ENCODE peak calls at places on chromosomes 5 and 9, in nine cellular contexts. F, N, Y, S, V, Q, R, P and A are unnamed samples. For H3K36me3, the result is how much of the 10 kb centered on the place peaks cover.

GRCh38 chr9:134234687-134235359 is 70.5 kb upstream of the RNU6ATAC start:
- DNase-seq in F (no peak), N (no peak), Y (no peak), S (no peak), V (no peak), Q (no peak), R (no peak), P (no peak), A (no peak)

GRCh38 chr9:69325409-69326212 is 596 bp downstream of the ENTREP1 start:
- DNase-seq in F (peak), N (peak), Y (no peak), S (no peak), V (peak), Q (peak), R (no peak), P (peak), A (peak)

GRCh38 chr5:169350759-169351240 is 49.9 kb upstream of the SLIT3 start:
- DNase-seq in F (peak), N (no peak), Y (peak), S (no peak), V (no peak), Q (no peak), R (peak), P (peak), A (no peak)

GRCh38 chr9:130996672-130997394 is 12.1 kb upstream of the LAMC3 start:
- DNase-seq in F (no peak), N (no peak), Y (no peak), S (no peak), V (no peak), Q (no peak), R (no peak), P (no peak), A (no peak)

GRCh38 chr9:17623965-17624364 is 45.1 kb downstream of the SH3GL2 start:
- DNase-seq in F (no peak), N (no peak), Y (no peak), S (no peak), V (no peak), Q (no peak), R (no peak), P (no peak), A (no peak)

GRCh38 chr5:56637321-56637920 is 177.9 kb upstream of the MAP3K1 start:
- DNase-seq in F (no peak), N (no peak), Y (no peak), S (no peak), V (no peak), Q (no peak), R (peak), P (no peak), A (no peak)

GRCh38 chr9:16100596-16101091 is 547.8 kb downstream of the CCDC171 start:
- DNase-seq in F (peak), N (no peak), Y (no peak), S (peak), V (no peak), Q (no peak), R (no peak), P (peak), A (no peak)

GRCh38 chr5:176188506-176189193 is 49.6 kb upstream of the SIMC1 start:
- DNase-seq in F (no peak), N (no peak), Y (no peak), S (no peak), V (no peak), Q (no peak), R (no peak), P (no peak), A (no peak)

GRCh38 chr9:137150485-137151060 is 11.6 kb downstream of the GRIN1 start:
- DNase-seq in F (no peak), N (no peak), Y (no peak), S (no peak), V (peak), Q (no peak), R (peak), P (peak), A (no peak)

GRCh38 chr5:93092349-93093105 is 488.5 kb downstream of the NR2F1-AS1 start:
- DNase-seq in F (no peak), N (no peak), Y (no peak), S (no peak), V (no peak), Q (no peak), R (no peak), P (no peak), A (no peak)

GRCh38 chr5:138655530-138656245 is 80.5 kb upstream of the HSPA9 start:
- DNase-seq in F (peak), N (no peak), Y (no peak), S (no peak), V (no peak), Q (no peak), R (no peak), P (no peak), A (no peak)

GRCh38 chr5:177966009-177966838 is 29.8 kb downstream of the PROP1 start:
- DNase-seq in F (no peak), N (no peak), Y (no peak), S (no peak), V (no peak), Q (no peak), R (no peak), P (no peak), A (no peak)

GRCh38 chr5:179211631-179212030 is 133.6 kb downstream of the ADAMTS2 start:
- DNase-seq in F (no peak), N (no peak), Y (no peak), S (no peak), V (no peak), Q (no peak), R (no peak), P (no peak), A (no peak)

GRCh38 chr5:180797256-180798192 is 5.1 kb downstream of the MGAT1 start:
- DNase-seq in F (no peak), N (no peak), Y (no peak), S (no peak), V (no peak), Q (no peak), R (no peak), P (no peak), A (no peak)

GRCh38 chr5:34656700-34657549 is 797 bp downstream of the RAI14 start:
- DNase-seq in F (peak), N (no peak), Y (no peak), S (no peak), V (peak), Q (peak), R (no peak), P (peak), A (peak)

GRCh38 chr5:91179018-91179417 is 204.1 kb downstream of the ARRDC3 start:
- DNase-seq in F (no peak), N (no peak), Y (no peak), S (no peak), V (no peak), Q (no peak), R (no peak), P (no peak), A (no peak)

GRCh38 chr5:75412111-75412990 is 75.3 kb downstream of the HMGCR start:
- DNase-seq in F (no peak), N (no peak), Y (no peak), S (no peak), V (no peak), Q (no peak), R (no peak), P (no peak), A (no peak)

GRCh38 chr9:19404278-19405075 is 4.3 kb upstream of the ACER2 start:
- DNase-seq in F (no peak), N (no peak), Y (peak), S (no peak), V (no peak), Q (no peak), R (peak), P (peak), A (peak)

GRCh38 chr5:83891261-83891660 is 170.6 kb upstream of the HAPLN1 start:
- DNase-seq in F (no peak), N (no peak), Y (no peak), S (no peak), V (no peak), Q (no peak), R (no peak), P (no peak), A (no peak)

GRCh38 chr9:115008536-115008935 is 78.1 kb upstream of the TNFSF8 start:
- DNase-seq in F (no peak), N (no peak), Y (no peak), S (no peak), V (no peak), Q (no peak), R (peak), P (no peak), A (no peak)

GRCh38 chr9:71678999-71679398 is 89.3 kb downstream of the CEMIP2 start:
- DNase-seq in F (no peak), N (no peak), Y (no peak), S (no peak), V (no peak), Q (no peak), R (peak), P (no peak), A (no peak)

GRCh38 chr5:39224196-39224754 is 4.9 kb upstream of the FYB1 start:
- DNase-seq in F (no peak), N (no peak), Y (peak), S (no peak), V (no peak), Q (peak), R (peak), P (peak), A (no peak)

GRCh38 chr9:129719135-129719534 is 33.7 kb downstream of the PTGES start:
- DNase-seq in F (no peak), N (no peak), Y (no peak), S (no peak), V (no peak), Q (no peak), R (no peak), P (no peak), A (no peak)

GRCh38 chr9:38687389-38687842 is 32.5 kb downstream of the FAM240B start:
- DNase-seq in F (no peak), N (peak), Y (peak), S (no peak), V (peak), Q (peak), R (peak), P (peak), A (peak)

GRCh38 chr5:72517961-72518690 is 10.9 kb upstream of the ZNF366 start:
- DNase-seq in F (peak), N (no peak), Y (no peak), S (no peak), V (no peak), Q (peak), R (no peak), P (no peak), A (no peak)

GRCh38 chr5:53679261-53679660 is 118.8 kb downstream of the NDUFS4 start:
- DNase-seq in F (no peak), N (no peak), Y (no peak), S (no peak), V (no peak), Q (no peak), R (peak), P (no peak), A (no peak)

GRCh38 chr5:5882706-5883105 is 460.2 kb downstream of the ICE1 start:
- DNase-seq in F (no peak), N (no peak), Y (no peak), S (no peak), V (no peak), Q (no peak), R (no peak), P (no peak), A (no peak)

GRCh38 chr9:34431661-34432060 is 26.7 kb downstream of the FAM219A start:
- DNase-seq in F (no peak), N (no peak), Y (no peak), S (no peak), V (peak), Q (no peak), R (no peak), P (no peak), A (no peak)

GRCh38 chr9:93093449-93094293 is 2.3 kb upstream of the CARD19 start:
- DNase-seq in F (no peak), N (peak), Y (no peak), S (no peak), V (peak), Q (peak), R (no peak), P (peak), A (no peak)

GRCh38 chr5:158858011-158858410 is 241.7 kb downstream of the EBF1 start:
- DNase-seq in F (no peak), N (no peak), Y (no peak), S (no peak), V (no peak), Q (no peak), R (no peak), P (no peak), A (no peak)

GRCh38 chr9:136326061-136326776 is 1.1 kb upstream of the GPSM1 start:
- DNase-seq in F (no peak), N (no peak), Y (no peak), S (no peak), V (no peak), Q (no peak), R (no peak), P (no peak), A (no peak)

GRCh38 chr9:124354364-124355031 is 60.7 kb downstream of the PSMB7 start:
- DNase-seq in F (no peak), N (no peak), Y (no peak), S (no peak), V (peak), Q (no peak), R (no peak), P (no peak), A (no peak)

DNA sequence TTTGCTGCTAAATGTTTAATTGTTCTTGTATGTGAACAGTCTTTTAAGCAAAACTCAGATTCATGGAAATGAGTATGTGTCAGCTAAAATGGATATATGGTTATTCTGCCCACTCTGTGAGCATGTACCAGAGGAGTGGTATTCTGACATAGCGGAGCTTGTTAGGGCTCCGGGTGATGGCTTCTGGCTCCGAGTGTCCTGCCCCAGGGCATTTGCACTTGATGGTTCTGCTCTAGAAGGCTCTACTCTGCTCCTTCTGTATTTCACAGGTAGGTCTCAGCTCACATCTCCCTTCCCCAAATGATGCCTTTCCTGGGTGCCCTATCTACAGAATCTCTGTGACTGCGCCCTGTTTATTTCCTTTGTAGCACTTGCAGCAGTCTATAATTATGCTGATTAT is 113.3 kb downstream of the ARHGAP26 start:
- DNase-seq in F (no peak), N (no peak), Y (no peak), S (no peak), V (no peak), Q (no peak), R (no peak), P (no peak), A (no peak)
- H3K27ac ChIP-seq in F (peak), N (no peak), Y (no peak), S (no peak), V (no peak), Q (no peak), R (no peak), P (no peak), A (no peak)

GRCh38 chr9:109051733-109052132 is 38.4 kb upstream of the CTNNAL1 start:
- DNase-seq in F (no peak), N (no peak), Y (no peak), S (no peak), V (no peak), Q (no peak), R (no peak), P (no peak), A (no peak)
- H3K36me3 ChIP-seq in F (half or more), N (half or more), Y (under half), S (half or more), V (half or more), Q (half or more), R (under half), P (under half), A (under half)

GRCh38 chr5:130231786-130232185 is 327.5 kb downstream of the CHSY3 start:
- DNase-seq in F (no peak), N (no peak), Y (no peak), S (no peak), V (no peak), Q (no peak), R (no peak), P (no peak), A (no peak)
- H3K4me3 ChIP-seq in F (no peak), N (no peak), Y (no peak), S (no peak), V (no peak), Q (no peak), R (no peak), P (no peak), A (no peak)

GRCh38 chr5:97628011-97628410 is 445.0 kb upstream of the RIOK2 start:
- DNase-seq in F (no peak), N (no peak), Y (no peak), S (no peak), V (no peak), Q (no peak), R (no peak), P (no peak), A (no peak)

GRCh38 chr5:97624861-97625260 is 441.8 kb upstream of the RIOK2 start:
- DNase-seq in F (no peak), N (no peak), Y (no peak), S (no peak), V (no peak), Q (no peak), R (no peak), P (no peak), A (no peak)

GRCh38 chr5:97623441-97623840 is 440.4 kb upstream of the RIOK2 start:
- DNase-seq in F (no peak), N (no peak), Y (no peak), S (peak), V (no peak), Q (no peak), R (no peak), P (no peak), A (no peak)

DNA sequence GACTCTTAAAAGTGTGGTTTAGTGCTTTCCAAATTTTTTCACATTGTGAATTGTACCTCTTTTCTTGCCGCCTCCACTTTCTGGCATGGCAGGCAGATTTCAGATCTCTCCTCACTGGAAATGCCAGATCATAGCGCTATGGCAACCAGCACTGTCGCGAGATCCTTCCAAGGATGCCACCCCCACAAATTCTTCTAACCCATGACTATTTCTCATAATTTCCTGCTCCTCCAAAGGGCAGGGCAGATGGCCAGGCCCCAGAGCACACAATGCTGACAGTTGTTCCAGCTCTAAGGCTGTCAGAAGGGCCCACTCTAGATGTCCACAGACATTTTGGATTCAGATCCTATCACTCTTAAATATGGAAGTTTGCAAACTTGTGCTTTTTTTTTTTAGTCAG is 446.2 kb upstream of the RIOK2 start:
- DNase-seq in F (peak), N (no peak), Y (no peak), S (no peak), V (no peak), Q (no peak), R (no peak), P (no peak), A (no peak)
- H3K27ac ChIP-seq in F (peak), N (no peak), Y (no peak), S (no peak), V (no peak), Q (no peak), R (no peak), P (no peak), A (no peak)